ENCODE peak calls at places on chromosomes 1 and 21, in four cellular contexts. K is brain microvascular endothelial cell, M is progenitor cell of endocrine pancreas, T is GM23338. U is an unnamed sample.

GRCh38 chr1:224213438-224214119 is 30.5 kb downstream of the DEGS1 start:
- DNase-seq in M (no peak), T (peak; percentile 82), K (no peak), U (no peak)

GRCh38 chr1:56967900-56968832 is 2.4 kb upstream of the C8B start:
- DNase-seq in T (peak; percentile 85), M (peak; percentile 46), K (no peak), U (peak; percentile 3)

GRCh38 chr21:46054447-46054846 is 43.5 kb upstream of the COL6A2 start:
- DNase-seq in K (no peak), T (peak; percentile 52), M (peak; percentile 8), U (no peak)

GRCh38 chr21:46168659-46169386 is 13.4 kb upstream of the FTCD start:
- DNase-seq in M (no peak), T (no peak), K (no peak), U (no peak)

GRCh38 chr1:229336345-229336744 is 6.5 kb downstream of the CCSAP start:
- DNase-seq in M (no peak), T (no peak), K (no peak), U (no peak)

GRCh38 chr1:107359472-107360241 is 218.8 kb downstream of the NTNG1 start:
- DNase-seq in K (no peak), T (no peak), M (no peak), U (no peak)

GRCh38 chr1:154575951-154576566 is 8.5 kb downstream of the CHRNB2 start:
- DNase-seq in M (no peak), K (no peak), T (no peak), U (no peak)

GRCh38 chr1:3323791-3324703 is 130.4 kb upstream of the ARHGEF16 start:
- DNase-seq in K (no peak), M (no peak), T (no peak), U (no peak)

GRCh38 chr1:203650012-203650836 is 23.6 kb downstream of the ATP2B4 start:
- DNase-seq in M (peak; percentile 68), K (no peak), T (peak; percentile 87), U (peak; percentile 87)

GRCh38 chr1:12067900-12068821 is 5.1 kb downstream of the TNFRSF8 start:
- DNase-seq in M (no peak), T (peak; percentile 81), K (peak; percentile 66), U (peak; percentile 77)

GRCh38 chr1:82540006-82540405 is 739.3 kb downstream of the ADGRL2 start:
- DNase-seq in M (no peak), K (no peak), T (no peak), U (no peak)

GRCh38 chr1:201537966-201538617 is 835 bp upstream of the NAV1 start:
- DNase-seq in K (no peak), T (peak; percentile 76), M (no peak), U (no peak)

GRCh38 chr1:81160696-81161095 is 640.0 kb upstream of the ADGRL2 start:
- DNase-seq in M (no peak), K (no peak), T (no peak), U (no peak)

GRCh38 chr1:214446772-214447556 is 104.4 kb downstream of the PTPN14 start:
- DNase-seq in M (peak; percentile 41), K (peak; percentile 89), T (peak; percentile 94), U (no peak)

DNA sequence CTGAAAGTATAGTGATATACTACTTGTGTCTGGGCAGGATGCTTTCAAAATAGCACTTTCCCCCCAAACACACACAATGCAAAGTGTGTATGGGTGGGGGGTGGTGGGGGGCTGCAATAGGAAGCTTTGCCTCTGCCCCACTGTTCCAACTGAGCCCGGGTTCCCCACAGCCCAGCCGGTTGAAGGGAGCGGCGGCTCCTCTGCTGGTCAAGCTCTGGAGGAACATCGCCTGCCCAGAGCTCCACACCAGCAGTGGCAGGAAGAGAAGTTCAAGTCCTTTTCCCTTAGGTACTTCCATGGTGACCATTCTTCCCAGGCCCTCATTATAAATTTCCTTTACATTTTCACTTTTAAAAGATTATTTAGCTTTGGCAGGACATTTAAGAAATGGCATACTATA is 74.9 kb downstream of the CAPZB start:
- DNase-seq in M (no peak), T (peak; percentile 48), K (no peak), U (no peak)
- TF ChIP-seq CTCF in M (no peak), T (peak; percentile 21), K (peak; percentile 22), U (no peak)

GRCh38 chr1:23367791-23368561 is 1.7 kb downstream of the ZNF436 start:
- DNase-seq in M (peak; percentile 96), K (peak; percentile 99), T (peak; percentile 99), U (peak; percentile 99)
- TF ChIP-seq CTCF in M (no peak), K (no peak), T (no peak), U (no peak)

GRCh38 chr1:94540440-94541174 is 952 bp downstream of the F3 start:
- DNase-seq in M (no peak), T (peak; percentile 27), K (no peak), U (no peak)

GRCh38 chr1:94539496-94539895 is 2.1 kb downstream of the F3 start:
- DNase-seq in M (no peak), T (no peak), K (peak; percentile 24), U (no peak)

GRCh38 chr1:94542088-94542671 is 621 bp upstream of the F3 start:
- DNase-seq in K (peak; percentile 45), M (no peak), T (peak; percentile 36), U (no peak)

GRCh38 chr1:94543003-94543402 is 1.4 kb upstream of the F3 start:
- DNase-seq in M (no peak), K (no peak), T (no peak), U (no peak)

DNA sequence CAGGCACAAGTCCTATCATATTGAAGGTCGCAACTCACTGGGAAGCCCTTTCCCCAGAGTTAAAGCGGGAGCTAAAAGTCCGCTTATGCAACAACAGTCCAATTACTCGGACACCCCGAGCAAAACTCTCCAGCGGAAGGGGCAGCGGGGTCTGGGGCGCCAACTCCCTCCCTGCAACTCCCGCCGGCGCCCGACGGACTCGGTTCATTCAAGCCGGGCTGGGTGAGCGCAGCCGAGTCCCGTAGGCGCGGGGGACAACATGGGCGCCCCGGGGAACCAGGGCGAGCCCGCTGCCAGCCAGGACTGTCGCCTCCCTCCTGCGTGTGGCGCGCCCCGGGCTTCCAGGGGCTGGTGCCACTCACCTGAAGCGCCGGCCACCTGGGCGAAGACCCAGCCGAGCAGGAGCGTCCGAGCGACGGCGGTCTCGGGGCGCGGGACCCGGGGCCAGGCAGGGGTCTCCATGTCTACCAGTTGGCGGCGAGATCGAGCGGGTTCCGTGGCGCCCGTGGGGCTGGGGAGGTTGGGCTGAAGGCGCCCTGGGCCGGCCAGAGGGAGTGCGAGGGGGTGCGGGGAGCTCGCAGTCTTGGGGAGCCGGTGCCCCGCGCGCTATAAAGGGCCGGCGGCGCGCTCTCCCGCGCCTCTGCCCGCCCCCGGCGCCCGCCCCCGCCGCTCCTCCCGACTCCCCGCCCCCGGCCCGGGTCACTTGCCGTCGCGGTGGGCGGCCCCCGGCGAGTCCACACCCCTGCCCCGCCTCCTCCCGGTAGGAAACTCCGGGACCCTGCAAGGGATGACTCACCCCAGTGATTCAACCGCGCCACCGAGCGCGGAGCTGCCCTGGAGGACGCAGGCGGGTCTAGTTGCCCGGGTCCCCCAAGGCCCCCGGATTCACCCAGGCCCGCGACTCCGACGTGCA is at the start of gene F3:
- DNase-seq in M (peak; percentile 75), K (peak; percentile 79), T (peak; percentile 89), U (peak; percentile 87)
- TF ChIP-seq CTCF in M (peak; percentile 44), K (no peak), T (no peak), U (no peak)

GRCh38 chr1:14804626-14805025 is 206.1 kb downstream of the KAZN start:
- DNase-seq in T (peak; percentile 69), K (no peak), M (no peak), U (peak; percentile 8)
- TF ChIP-seq CTCF in T (peak; percentile 72), K (peak; percentile 2), M (peak; percentile 45), U (no peak)

U was measured in activated CD8-positive, alpha-beta T cell treated with anti-CD3 and anti-CD28 coated beads for 36 hours.